ENCODE peak calls at places on chromosomes 11 and 22, in six cellular contexts. E, L, Q, P, O and I are unnamed samples.

GRCh38 chr11:34243620-34244493 is 114.0 kb downstream of the ABTB2 start:
- DNase-seq in E (peak), L (no peak), Q (peak), P (peak), O (no peak), I (no peak)

GRCh38 chr11:100727410-100727809 is 40.3 kb downstream of the ARHGAP42 start:
- DNase-seq in E (no peak), L (no peak), Q (no peak), P (peak), O (no peak), I (no peak)

GRCh38 chr11:74937696-74938475 is 11.0 kb downstream of the XRRA1 start:
- DNase-seq in E (no peak), L (no peak), Q (no peak), P (peak), O (no peak), I (no peak)

GRCh38 chr11:128724891-128725611 is 31.2 kb downstream of the FLI1 start:
- DNase-seq in E (no peak), L (no peak), Q (peak), P (no peak), O (no peak), I (no peak)

GRCh38 chr11:1782026-1782696 is 18.4 kb upstream of the CTSD start:
- DNase-seq in E (no peak), L (no peak), Q (no peak), P (no peak), O (no peak), I (peak)

GRCh38 chr22:36913431-36914382 is at the start of gene CSF2RB:
- DNase-seq in E (no peak), L (no peak), Q (no peak), P (no peak), O (no peak), I (peak)

GRCh38 chr11:69243496-69244200 is 50.3 kb upstream of the MYEOV start:
- DNase-seq in E (no peak), L (no peak), Q (no peak), P (no peak), O (no peak), I (no peak)

GRCh38 chr22:25062378-25063095 is 110.0 kb downstream of the KIAA1671 start:
- DNase-seq in E (peak), L (no peak), Q (peak), P (no peak), O (no peak), I (no peak)

GRCh38 chr11:111236355-111236754 is 9.2 kb upstream of the POU2AF2 start:
- DNase-seq in E (no peak), L (no peak), Q (no peak), P (no peak), O (no peak), I (no peak)

GRCh38 chr11:34358258-34358665 is 452 bp upstream of the ABTB2 start:
- DNase-seq in E (no peak), L (no peak), Q (no peak), P (no peak), O (no peak), I (no peak)

GRCh38 chr22:42862045-42862734 is 5.1 kb upstream of the ARFGAP3 start:
- DNase-seq in E (no peak), L (no peak), Q (no peak), P (peak), O (no peak), I (no peak)

GRCh38 chr11:12223771-12224536 is 113.6 kb downstream of the MICAL2 start:
- DNase-seq in E (peak), L (no peak), Q (peak), P (no peak), O (no peak), I (no peak)

GRCh38 chr11:8671651-8672062 is 10.8 kb downstream of the TRIM66 start:
- DNase-seq in E (no peak), L (no peak), Q (no peak), P (peak), O (no peak), I (no peak)

GRCh38 chr11:36628765-36629199 is 30.7 kb upstream of the RAG2 start:
- DNase-seq in E (no peak), L (no peak), Q (no peak), P (no peak), O (no peak), I (no peak)

GRCh38 chr22:41343717-41344116 is 38.0 kb upstream of the TEF start:
- DNase-seq in E (no peak), L (no peak), Q (no peak), P (no peak), O (no peak), I (no peak)

GRCh38 chr11:93484716-93485115 is 58.5 kb downstream of the SMCO4 start:
- DNase-seq in E (no peak), L (no peak), Q (no peak), P (no peak), O (no peak), I (no peak)

GRCh38 chr11:88312665-88313064 is 24.9 kb downstream of the CTSC start:
- DNase-seq in E (no peak), L (no peak), Q (no peak), P (no peak), O (no peak), I (no peak)

GRCh38 chr11:122421684-122422083 is 233.8 kb upstream of the UBASH3B start:
- DNase-seq in E (no peak), L (no peak), Q (no peak), P (no peak), O (no peak), I (no peak)

GRCh38 chr11:111944139-111944538 is 7.0 kb downstream of the DIXDC1 start:
- DNase-seq in E (no peak), L (no peak), Q (no peak), P (peak), O (no peak), I (no peak)

GRCh38 chr11:19794161-19794560 is 81.5 kb downstream of the NAV2 start:
- DNase-seq in E (no peak), L (no peak), Q (no peak), P (no peak), O (no peak), I (no peak)

GRCh38 chr11:69361048-69361447 is 67.1 kb downstream of the MYEOV start:
- DNase-seq in E (peak), L (no peak), Q (peak), P (no peak), O (no peak), I (no peak)

GRCh38 chr22:26452236-26453016 is 23.4 kb downstream of the ASPHD2 start:
- DNase-seq in E (no peak), L (peak), Q (no peak), P (no peak), O (no peak), I (no peak)

GRCh38 chr11:46338988-46339666 is 8.1 kb upstream of the DGKZ start:
- DNase-seq in E (no peak), L (no peak), Q (no peak), P (no peak), O (peak), I (no peak)

GRCh38 chr11:122863704-122864326 is 18.7 kb upstream of the JHY start:
- DNase-seq in E (peak), L (no peak), Q (peak), P (peak), O (no peak), I (no peak)

GRCh38 chr11:67356551-67356866 is 3.2 kb upstream of the POLD4 start:
- DNase-seq in E (no peak), L (no peak), Q (no peak), P (no peak), O (no peak), I (no peak)

GRCh38 chr22:17536269-17536668 is 27.0 kb upstream of the SLC25A18 start:
- DNase-seq in E (no peak), L (no peak), Q (no peak), P (no peak), O (no peak), I (no peak)

GRCh38 chr22:36546932-36547331 is 18.0 kb upstream of the EIF3D start:
- DNase-seq in E (no peak), L (no peak), Q (no peak), P (peak), O (no peak), I (no peak)

GRCh38 chr22:49497266-49497665 is 330.4 kb downstream of the BRD1 start:
- DNase-seq in E (no peak), L (no peak), Q (no peak), P (no peak), O (no peak), I (no peak)

GRCh38 chr11:16242806-16243205 is 113.5 kb downstream of the SOX6 start:
- DNase-seq in E (no peak), L (no peak), Q (no peak), P (no peak), O (no peak), I (no peak)

GRCh38 chr22:41382098-41382578 is 396 bp downstream of the TEF start:
- DNase-seq in E (peak), L (no peak), Q (peak), P (no peak), O (no peak), I (peak)

GRCh38 chr11:134288486-134288885 is 12.3 kb downstream of the GLB1L3 start:
- DNase-seq in E (no peak), L (no peak), Q (no peak), P (no peak), O (no peak), I (no peak)

GRCh38 chr11:72673943-72674828 is at the start of gene PDE2A:
- DNase-seq in E (no peak), L (no peak), Q (no peak), P (no peak), O (no peak), I (no peak)

GRCh38 chr11:121930004-121930965 is 185.7 kb downstream of the BLID start:
- DNase-seq in E (no peak), L (no peak), Q (no peak), P (no peak), O (no peak), I (no peak)